ENCODE peak calls at places on chromosomes 11 and 22, in five cellular contexts. J, B, P, M and R are unnamed samples.
A peak's percentile ranks its signal among the peaks of the same experiment; 100 is the strongest.

GRCh38 chr11:112588252-112588668 is 327.6 kb upstream of the PLET1 start:
- DNase-seq in J (no peak), B (peak; percentile 86), P (peak; percentile 84), M (peak; percentile 86), R (peak; percentile 55)

GRCh38 chr11:79498681-79499080 is 57.9 kb upstream of the TENM4 start:
- DNase-seq in J (no peak), B (no peak), P (no peak), M (no peak), R (no peak)

GRCh38 chr11:10984250-10984649 is 126.4 kb upstream of the ZBED5 start:
- DNase-seq in J (no peak), B (no peak), P (no peak), M (no peak), R (no peak)

GRCh38 chr11:413120-414081 is 1.4 kb downstream of the SIGIRR start:
- DNase-seq in J (peak; percentile 9), B (no peak), P (no peak), M (no peak), R (peak; percentile 5)

GRCh38 chr11:6608011-6608410 is 4.0 kb downstream of the TAF10 start:
- DNase-seq in J (no peak), B (no peak), P (peak; percentile 43), M (no peak), R (no peak)

GRCh38 chr11:40030867-40031266 is 1428.6 kb downstream of the LRRC4C start:
- DNase-seq in J (no peak), B (no peak), P (no peak), M (no peak), R (no peak)

GRCh38 chr11:8028766-8029165 is 41.6 kb downstream of the EIF3F start:
- DNase-seq in J (no peak), B (no peak), P (no peak), M (no peak), R (no peak)

GRCh38 chr22:48147831-48148230 is 1385.4 kb downstream of the TBC1D22A start:
- DNase-seq in J (no peak), B (no peak), P (no peak), M (no peak), R (no peak)

GRCh38 chr22:40415531-40416266 is 45.3 kb downstream of the SGSM3 start:
- DNase-seq in J (peak; percentile 57), B (no peak), P (no peak), M (no peak), R (no peak)

GRCh38 chr11:92707665-92708064 is 261.8 kb upstream of the MTNR1B start:
- DNase-seq in J (no peak), B (no peak), P (no peak), M (no peak), R (no peak)

GRCh38 chr11:83836883-83837654 is 550.9 kb upstream of the CCDC90B start:
- DNase-seq in J (no peak), B (peak; percentile 66), P (no peak), M (peak; percentile 61), R (no peak)

GRCh38 chr22:37186997-37187522 is 987 bp downstream of the C1QTNF6 start:
- DNase-seq in J (no peak), B (no peak), P (no peak), M (no peak), R (no peak)

GRCh38 chr11:76653674-76654309 is 16.8 kb downstream of the LRRC32 start:
- DNase-seq in J (no peak), B (no peak), P (peak; percentile 70), M (peak; percentile 65), R (no peak)

GRCh38 chr11:68632802-68633201 is 51.5 kb upstream of the GAL start:
- DNase-seq in J (no peak), B (no peak), P (no peak), M (peak; percentile 69), R (peak; percentile 9)